ENCODE peak calls at places on chromosomes 6 and 20, in ten cellular contexts. One of them, this sample, is unnamed.

GRCh38 chr6:146984251-146984924 is 219.8 kb upstream of the STXBP5 start:
- DNase-seq in G401: no peak
- DNase-seq in cardiac muscle cell: peak; percentile 52
- DNase-seq in stimulated activated CD4-positive, alpha-beta T cell treated with anti-CD3 and anti-CD28 coated beads, Interleukin-12 subunit alpha, Interleukin-12 subunit beta, amount 100 ng/mL, for 24 hours: no peak
- DNase-seq in mucosa of gallbladder: no peak
- DNase-seq in neuronal stem cell: no peak
- DNase-seq in NCI-H446 treated with DMSO at 0.1 percent for 48 hours: no peak
- DNase-seq in WERI-Rb-1: no peak
- DNase-seq in CD4-positive, alpha-beta T cell: no peak
- DNase-seq in PC-3: no peak
- DNase-seq in this sample: no peak

GRCh38 chr6:139165324-139165723 is 30.4 kb downstream of the HECA start:
- DNase-seq in G401: no peak
- DNase-seq in cardiac muscle cell: no peak
- DNase-seq in stimulated activated CD4-positive, alpha-beta T cell treated with anti-CD3 and anti-CD28 coated beads, Interleukin-12 subunit alpha, Interleukin-12 subunit beta, amount 100 ng/mL, for 24 hours: no peak
- DNase-seq in mucosa of gallbladder: no peak
- DNase-seq in neuronal stem cell: no peak
- DNase-seq in NCI-H446 treated with DMSO at 0.1 percent for 48 hours: no peak
- DNase-seq in WERI-Rb-1: no peak
- DNase-seq in CD4-positive, alpha-beta T cell: no peak
- DNase-seq in PC-3: no peak
- DNase-seq in this sample: no peak

GRCh38 chr6:57222684-57223077 is 574 bp upstream of the RAB23 start:
- DNase-seq in G401: no peak
- DNase-seq in cardiac muscle cell: no peak
- DNase-seq in stimulated activated CD4-positive, alpha-beta T cell treated with anti-CD3 and anti-CD28 coated beads, Interleukin-12 subunit alpha, Interleukin-12 subunit beta, amount 100 ng/mL, for 24 hours: no peak
- DNase-seq in mucosa of gallbladder: no peak
- DNase-seq in neuronal stem cell: no peak
- DNase-seq in NCI-H446 treated with DMSO at 0.1 percent for 48 hours: no peak
- DNase-seq in WERI-Rb-1: no peak
- DNase-seq in CD4-positive, alpha-beta T cell: no peak
- DNase-seq in PC-3: no peak
- DNase-seq in this sample: no peak

GRCh38 chr6:148518371-148519156 is 175.9 kb downstream of the SASH1 start:
- DNase-seq in G401: no peak
- DNase-seq in cardiac muscle cell: no peak
- DNase-seq in stimulated activated CD4-positive, alpha-beta T cell treated with anti-CD3 and anti-CD28 coated beads, Interleukin-12 subunit alpha, Interleukin-12 subunit beta, amount 100 ng/mL, for 24 hours: no peak
- DNase-seq in mucosa of gallbladder: no peak
- DNase-seq in neuronal stem cell: no peak
- DNase-seq in NCI-H446 treated with DMSO at 0.1 percent for 48 hours: no peak
- DNase-seq in WERI-Rb-1: no peak
- DNase-seq in CD4-positive, alpha-beta T cell: no peak
- DNase-seq in PC-3: no peak
- DNase-seq in this sample: no peak

GRCh38 chr6:127031511-127031910 is 87.0 kb upstream of the RSPO3 start:
- DNase-seq in G401: peak; percentile 85
- DNase-seq in cardiac muscle cell: no peak
- DNase-seq in stimulated activated CD4-positive, alpha-beta T cell treated with anti-CD3 and anti-CD28 coated beads, Interleukin-12 subunit alpha, Interleukin-12 subunit beta, amount 100 ng/mL, for 24 hours: no peak
- DNase-seq in mucosa of gallbladder: no peak
- DNase-seq in neuronal stem cell: no peak
- DNase-seq in NCI-H446 treated with DMSO at 0.1 percent for 48 hours: no peak
- DNase-seq in WERI-Rb-1: no peak
- DNase-seq in CD4-positive, alpha-beta T cell: no peak
- DNase-seq in PC-3: no peak
- DNase-seq in this sample: no peak

GRCh38 chr6:105188251-105188650 is 8.4 kb upstream of the POPDC3 start:
- DNase-seq in G401: no peak
- DNase-seq in cardiac muscle cell: no peak
- DNase-seq in stimulated activated CD4-positive, alpha-beta T cell treated with anti-CD3 and anti-CD28 coated beads, Interleukin-12 subunit alpha, Interleukin-12 subunit beta, amount 100 ng/mL, for 24 hours: no peak
- DNase-seq in mucosa of gallbladder: no peak
- DNase-seq in neuronal stem cell: no peak
- DNase-seq in NCI-H446 treated with DMSO at 0.1 percent for 48 hours: no peak
- DNase-seq in WERI-Rb-1: no peak
- DNase-seq in CD4-positive, alpha-beta T cell: no peak
- DNase-seq in PC-3: no peak
- DNase-seq in this sample: no peak

GRCh38 chr6:23654745-23655144 is 471.3 kb upstream of the NRSN1 start:
- DNase-seq in G401: no peak
- DNase-seq in cardiac muscle cell: no peak
- DNase-seq in stimulated activated CD4-positive, alpha-beta T cell treated with anti-CD3 and anti-CD28 coated beads, Interleukin-12 subunit alpha, Interleukin-12 subunit beta, amount 100 ng/mL, for 24 hours: no peak
- DNase-seq in mucosa of gallbladder: peak; percentile 82
- DNase-seq in neuronal stem cell: no peak
- DNase-seq in NCI-H446 treated with DMSO at 0.1 percent for 48 hours: no peak
- DNase-seq in WERI-Rb-1: no peak
- DNase-seq in CD4-positive, alpha-beta T cell: no peak
- DNase-seq in PC-3: no peak
- DNase-seq in this sample: no peak

GRCh38 chr20:35292504-35293285 is 470 bp upstream of the FAM83C start:
- DNase-seq in G401: no peak
- DNase-seq in cardiac muscle cell: no peak
- DNase-seq in stimulated activated CD4-positive, alpha-beta T cell treated with anti-CD3 and anti-CD28 coated beads, Interleukin-12 subunit alpha, Interleukin-12 subunit beta, amount 100 ng/mL, for 24 hours: no peak
- DNase-seq in mucosa of gallbladder: no peak
- DNase-seq in neuronal stem cell: no peak
- DNase-seq in NCI-H446 treated with DMSO at 0.1 percent for 48 hours: no peak
- DNase-seq in WERI-Rb-1: no peak
- DNase-seq in CD4-positive, alpha-beta T cell: no peak
- DNase-seq in PC-3: no peak
- DNase-seq in this sample: no peak

GRCh38 chr6:161027385-161027784 is 35.8 kb downstream of the MAP3K4 start:
- DNase-seq in G401: no peak
- DNase-seq in cardiac muscle cell: no peak
- DNase-seq in stimulated activated CD4-positive, alpha-beta T cell treated with anti-CD3 and anti-CD28 coated beads, Interleukin-12 subunit alpha, Interleukin-12 subunit beta, amount 100 ng/mL, for 24 hours: no peak
- DNase-seq in mucosa of gallbladder: no peak
- DNase-seq in neuronal stem cell: no peak
- DNase-seq in NCI-H446 treated with DMSO at 0.1 percent for 48 hours: no peak
- DNase-seq in WERI-Rb-1: no peak
- DNase-seq in CD4-positive, alpha-beta T cell: no peak
- DNase-seq in PC-3: no peak
- DNase-seq in this sample: no peak

GRCh38 chr6:166277021-166277420 is 31.2 kb downstream of the PRR18 start:
- DNase-seq in G401: peak; percentile 57
- DNase-seq in cardiac muscle cell: peak; percentile 32
- DNase-seq in stimulated activated CD4-positive, alpha-beta T cell treated with anti-CD3 and anti-CD28 coated beads, Interleukin-12 subunit alpha, Interleukin-12 subunit beta, amount 100 ng/mL, for 24 hours: no peak
- DNase-seq in mucosa of gallbladder: no peak
- DNase-seq in neuronal stem cell: no peak
- DNase-seq in NCI-H446 treated with DMSO at 0.1 percent for 48 hours: no peak
- DNase-seq in WERI-Rb-1: no peak
- DNase-seq in CD4-positive, alpha-beta T cell: no peak
- DNase-seq in PC-3: no peak
- DNase-seq in this sample: no peak

GRCh38 chr6:4957521-4958231 is 46.2 kb downstream of the RPP40 start:
- DNase-seq in G401: no peak
- DNase-seq in cardiac muscle cell: no peak
- DNase-seq in stimulated activated CD4-positive, alpha-beta T cell treated with anti-CD3 and anti-CD28 coated beads, Interleukin-12 subunit alpha, Interleukin-12 subunit beta, amount 100 ng/mL, for 24 hours: no peak
- DNase-seq in mucosa of gallbladder: no peak
- DNase-seq in neuronal stem cell: no peak
- DNase-seq in NCI-H446 treated with DMSO at 0.1 percent for 48 hours: no peak
- DNase-seq in WERI-Rb-1: peak; percentile 40
- DNase-seq in CD4-positive, alpha-beta T cell: no peak
- DNase-seq in PC-3: peak; percentile 39
- DNase-seq in this sample: no peak

GRCh38 chr20:15069355-15069754 is 731.9 kb upstream of the FLRT3 start:
- DNase-seq in G401: no peak
- DNase-seq in cardiac muscle cell: no peak
- DNase-seq in stimulated activated CD4-positive, alpha-beta T cell treated with anti-CD3 and anti-CD28 coated beads, Interleukin-12 subunit alpha, Interleukin-12 subunit beta, amount 100 ng/mL, for 24 hours: no peak
- DNase-seq in mucosa of gallbladder: no peak
- DNase-seq in neuronal stem cell: no peak
- DNase-seq in NCI-H446 treated with DMSO at 0.1 percent for 48 hours: no peak
- DNase-seq in WERI-Rb-1: no peak
- DNase-seq in CD4-positive, alpha-beta T cell: no peak
- DNase-seq in PC-3: no peak
- DNase-seq in this sample: no peak

GRCh38 chr6:149284904-149285303 is 32.6 kb upstream of the TAB2 start:
- DNase-seq in G401: no peak
- DNase-seq in cardiac muscle cell: no peak
- DNase-seq in stimulated activated CD4-positive, alpha-beta T cell treated with anti-CD3 and anti-CD28 coated beads, Interleukin-12 subunit alpha, Interleukin-12 subunit beta, amount 100 ng/mL, for 24 hours: no peak
- DNase-seq in mucosa of gallbladder: no peak
- DNase-seq in neuronal stem cell: no peak
- DNase-seq in NCI-H446 treated with DMSO at 0.1 percent for 48 hours: no peak
- DNase-seq in WERI-Rb-1: no peak
- DNase-seq in CD4-positive, alpha-beta T cell: no peak
- DNase-seq in PC-3: peak; percentile 12
- DNase-seq in this sample: no peak

GRCh38 chr6:84027340-84028183 is 6.0 kb upstream of the MRAP2 start:
- DNase-seq in G401: peak; percentile 35
- DNase-seq in cardiac muscle cell: peak; percentile 30
- DNase-seq in stimulated activated CD4-positive, alpha-beta T cell treated with anti-CD3 and anti-CD28 coated beads, Interleukin-12 subunit alpha, Interleukin-12 subunit beta, amount 100 ng/mL, for 24 hours: no peak
- DNase-seq in mucosa of gallbladder: peak; percentile 30
- DNase-seq in neuronal stem cell: no peak
- DNase-seq in NCI-H446 treated with DMSO at 0.1 percent for 48 hours: peak; percentile 94
- DNase-seq in WERI-Rb-1: no peak
- DNase-seq in CD4-positive, alpha-beta T cell: no peak
- DNase-seq in PC-3: peak; percentile 74
- DNase-seq in this sample: no peak

GRCh38 chr20:6590891-6591679 is 176.4 kb upstream of the BMP2 start:
- DNase-seq in G401: no peak
- DNase-seq in cardiac muscle cell: peak; percentile 69
- DNase-seq in stimulated activated CD4-positive, alpha-beta T cell treated with anti-CD3 and anti-CD28 coated beads, Interleukin-12 subunit alpha, Interleukin-12 subunit beta, amount 100 ng/mL, for 24 hours: no peak
- DNase-seq in mucosa of gallbladder: no peak
- DNase-seq in neuronal stem cell: no peak
- DNase-seq in NCI-H446 treated with DMSO at 0.1 percent for 48 hours: no peak
- DNase-seq in WERI-Rb-1: no peak
- DNase-seq in CD4-positive, alpha-beta T cell: no peak
- DNase-seq in PC-3: peak; percentile 98
- DNase-seq in this sample: no peak

GRCh38 chr6:79671605-79672266 is 40.6 kb downstream of the SH3BGRL2 start:
- DNase-seq in G401: no peak
- DNase-seq in cardiac muscle cell: no peak
- DNase-seq in stimulated activated CD4-positive, alpha-beta T cell treated with anti-CD3 and anti-CD28 coated beads, Interleukin-12 subunit alpha, Interleukin-12 subunit beta, amount 100 ng/mL, for 24 hours: no peak
- DNase-seq in mucosa of gallbladder: peak; percentile 85
- DNase-seq in neuronal stem cell: no peak
- DNase-seq in NCI-H446 treated with DMSO at 0.1 percent for 48 hours: no peak
- DNase-seq in WERI-Rb-1: no peak
- DNase-seq in CD4-positive, alpha-beta T cell: peak; percentile 54
- DNase-seq in PC-3: peak; percentile 71
- DNase-seq in this sample: no peak

GRCh38 chr20:44017905-44018683 is 103.4 kb downstream of the TOX2 start:
- DNase-seq in G401: peak; percentile 73
- DNase-seq in cardiac muscle cell: peak; percentile 72
- DNase-seq in stimulated activated CD4-positive, alpha-beta T cell treated with anti-CD3 and anti-CD28 coated beads, Interleukin-12 subunit alpha, Interleukin-12 subunit beta, amount 100 ng/mL, for 24 hours: no peak
- DNase-seq in mucosa of gallbladder: peak; percentile 45
- DNase-seq in neuronal stem cell: no peak
- DNase-seq in NCI-H446 treated with DMSO at 0.1 percent for 48 hours: no peak
- DNase-seq in WERI-Rb-1: no peak
- DNase-seq in CD4-positive, alpha-beta T cell: no peak
- DNase-seq in PC-3: peak; percentile 97
- DNase-seq in this sample: no peak

GRCh38 chr6:158624684-158625682 is 19.6 kb downstream of the DYNLT1 start:
- DNase-seq in G401: no peak
- DNase-seq in cardiac muscle cell: no peak
- DNase-seq in stimulated activated CD4-positive, alpha-beta T cell treated with anti-CD3 and anti-CD28 coated beads, Interleukin-12 subunit alpha, Interleukin-12 subunit beta, amount 100 ng/mL, for 24 hours: no peak
- DNase-seq in mucosa of gallbladder: no peak
- DNase-seq in neuronal stem cell: no peak
- DNase-seq in NCI-H446 treated with DMSO at 0.1 percent for 48 hours: no peak
- DNase-seq in WERI-Rb-1: no peak
- DNase-seq in CD4-positive, alpha-beta T cell: no peak
- DNase-seq in PC-3: no peak
- DNase-seq in this sample: no peak

GRCh38 chr6:36722879-36723278 is 25.3 kb downstream of the RAB44 start:
- DNase-seq in G401: no peak
- DNase-seq in cardiac muscle cell: no peak
- DNase-seq in stimulated activated CD4-positive, alpha-beta T cell treated with anti-CD3 and anti-CD28 coated beads, Interleukin-12 subunit alpha, Interleukin-12 subunit beta, amount 100 ng/mL, for 24 hours: no peak
- DNase-seq in mucosa of gallbladder: no peak
- DNase-seq in neuronal stem cell: no peak
- DNase-seq in NCI-H446 treated with DMSO at 0.1 percent for 48 hours: no peak
- DNase-seq in WERI-Rb-1: no peak
- DNase-seq in CD4-positive, alpha-beta T cell: no peak
- DNase-seq in PC-3: no peak
- DNase-seq in this sample: no peak

GRCh38 chr6:53168516-53169257 is 20.0 kb upstream of the GCM1 start:
- DNase-seq in G401: no peak
- DNase-seq in cardiac muscle cell: peak; percentile 64
- DNase-seq in stimulated activated CD4-positive, alpha-beta T cell treated with anti-CD3 and anti-CD28 coated beads, Interleukin-12 subunit alpha, Interleukin-12 subunit beta, amount 100 ng/mL, for 24 hours: no peak
- DNase-seq in mucosa of gallbladder: no peak
- DNase-seq in neuronal stem cell: no peak
- DNase-seq in NCI-H446 treated with DMSO at 0.1 percent for 48 hours: no peak
- DNase-seq in WERI-Rb-1: no peak
- DNase-seq in CD4-positive, alpha-beta T cell: no peak
- DNase-seq in PC-3: peak; percentile 86
- DNase-seq in this sample: no peak

GRCh38 chr6:81704700-81705099 is 47.8 kb downstream of the TENT5A start:
- DNase-seq in G401: no peak
- DNase-seq in cardiac muscle cell: no peak
- DNase-seq in stimulated activated CD4-positive, alpha-beta T cell treated with anti-CD3 and anti-CD28 coated beads, Interleukin-12 subunit alpha, Interleukin-12 subunit beta, amount 100 ng/mL, for 24 hours: no peak
- DNase-seq in mucosa of gallbladder: no peak
- DNase-seq in neuronal stem cell: no peak
- DNase-seq in NCI-H446 treated with DMSO at 0.1 percent for 48 hours: no peak
- DNase-seq in WERI-Rb-1: no peak
- DNase-seq in CD4-positive, alpha-beta T cell: no peak
- DNase-seq in PC-3: no peak
- DNase-seq in this sample: no peak

GRCh38 chr6:104936766-104937535 is 20.0 kb upstream of the LIN28B start:
- DNase-seq in G401: no peak
- DNase-seq in cardiac muscle cell: no peak
- DNase-seq in stimulated activated CD4-positive, alpha-beta T cell treated with anti-CD3 and anti-CD28 coated beads, Interleukin-12 subunit alpha, Interleukin-12 subunit beta, amount 100 ng/mL, for 24 hours: no peak
- DNase-seq in mucosa of gallbladder: no peak
- DNase-seq in neuronal stem cell: no peak
- DNase-seq in NCI-H446 treated with DMSO at 0.1 percent for 48 hours: no peak
- DNase-seq in WERI-Rb-1: no peak
- DNase-seq in CD4-positive, alpha-beta T cell: no peak
- DNase-seq in PC-3: no peak
- DNase-seq in this sample: no peak

GRCh38 chr6:84926171-84926570 is 161.8 kb upstream of the TBX18 start:
- DNase-seq in G401: no peak
- DNase-seq in cardiac muscle cell: peak; percentile 24
- DNase-seq in stimulated activated CD4-positive, alpha-beta T cell treated with anti-CD3 and anti-CD28 coated beads, Interleukin-12 subunit alpha, Interleukin-12 subunit beta, amount 100 ng/mL, for 24 hours: no peak
- DNase-seq in mucosa of gallbladder: no peak
- DNase-seq in neuronal stem cell: no peak
- DNase-seq in NCI-H446 treated with DMSO at 0.1 percent for 48 hours: no peak
- DNase-seq in WERI-Rb-1: no peak
- DNase-seq in CD4-positive, alpha-beta T cell: no peak
- DNase-seq in PC-3: no peak
- DNase-seq in this sample: no peak

GRCh38 chr20:51961964-51962761 is 159.8 kb upstream of the SALL4 start:
- DNase-seq in G401: no peak
- DNase-seq in cardiac muscle cell: no peak
- DNase-seq in stimulated activated CD4-positive, alpha-beta T cell treated with anti-CD3 and anti-CD28 coated beads, Interleukin-12 subunit alpha, Interleukin-12 subunit beta, amount 100 ng/mL, for 24 hours: no peak
- DNase-seq in mucosa of gallbladder: no peak
- DNase-seq in neuronal stem cell: no peak
- DNase-seq in NCI-H446 treated with DMSO at 0.1 percent for 48 hours: no peak
- DNase-seq in WERI-Rb-1: peak; percentile 64
- DNase-seq in CD4-positive, alpha-beta T cell: no peak
- DNase-seq in PC-3: no peak
- DNase-seq in this sample: no peak

GRCh38 chr6:165900970-165901369 is 237.9 kb upstream of the PDE10A start:
- DNase-seq in G401: no peak
- DNase-seq in cardiac muscle cell: no peak
- DNase-seq in stimulated activated CD4-positive, alpha-beta T cell treated with anti-CD3 and anti-CD28 coated beads, Interleukin-12 subunit alpha, Interleukin-12 subunit beta, amount 100 ng/mL, for 24 hours: no peak
- DNase-seq in mucosa of gallbladder: no peak
- DNase-seq in neuronal stem cell: no peak
- DNase-seq in NCI-H446 treated with DMSO at 0.1 percent for 48 hours: no peak
- DNase-seq in WERI-Rb-1: no peak
- DNase-seq in CD4-positive, alpha-beta T cell: no peak
- DNase-seq in PC-3: no peak
- DNase-seq in this sample: no peak

GRCh38 chr6:15981956-15982355 is 146.9 kb upstream of the MYLIP start:
- DNase-seq in G401: no peak
- DNase-seq in cardiac muscle cell: no peak
- DNase-seq in stimulated activated CD4-positive, alpha-beta T cell treated with anti-CD3 and anti-CD28 coated beads, Interleukin-12 subunit alpha, Interleukin-12 subunit beta, amount 100 ng/mL, for 24 hours: no peak
- DNase-seq in mucosa of gallbladder: no peak
- DNase-seq in neuronal stem cell: no peak
- DNase-seq in NCI-H446 treated with DMSO at 0.1 percent for 48 hours: no peak
- DNase-seq in WERI-Rb-1: no peak
- DNase-seq in CD4-positive, alpha-beta T cell: no peak
- DNase-seq in PC-3: no peak
- DNase-seq in this sample: no peak

GRCh38 chr6:152635949-152636674 is 1.1 kb downstream of the SYNE1 start:
- DNase-seq in G401: peak; percentile 97
- DNase-seq in cardiac muscle cell: peak; percentile 53
- DNase-seq in stimulated activated CD4-positive, alpha-beta T cell treated with anti-CD3 and anti-CD28 coated beads, Interleukin-12 subunit alpha, Interleukin-12 subunit beta, amount 100 ng/mL, for 24 hours: no peak
- DNase-seq in mucosa of gallbladder: no peak
- DNase-seq in neuronal stem cell: peak; percentile 18
- DNase-seq in NCI-H446 treated with DMSO at 0.1 percent for 48 hours: no peak
- DNase-seq in WERI-Rb-1: no peak
- DNase-seq in CD4-positive, alpha-beta T cell: no peak
- DNase-seq in PC-3: no peak
- DNase-seq in this sample: no peak

GRCh38 chr6:150142657-150143501 is at the start of gene PPP1R14C:
- DNase-seq in G401: peak; percentile 53
- DNase-seq in cardiac muscle cell: peak; percentile 15
- DNase-seq in stimulated activated CD4-positive, alpha-beta T cell treated with anti-CD3 and anti-CD28 coated beads, Interleukin-12 subunit alpha, Interleukin-12 subunit beta, amount 100 ng/mL, for 24 hours: no peak
- DNase-seq in mucosa of gallbladder: no peak
- DNase-seq in neuronal stem cell: peak; percentile 58
- DNase-seq in NCI-H446 treated with DMSO at 0.1 percent for 48 hours: no peak
- DNase-seq in WERI-Rb-1: peak; percentile 41
- DNase-seq in CD4-positive, alpha-beta T cell: no peak
- DNase-seq in PC-3: peak; percentile 44
- DNase-seq in this sample: peak; percentile 6